ENCODE peak calls at places on chromosomes 7 and 10, in six cellular contexts. R is retina; C is NCI-H1436; P is OCI-LY7; I is CD8-positive, alpha-beta T cell; A is naive B cell. H is an unnamed sample.

GRCh38 chr10:97891497-97892167 is 42.0 kb downstream of the GOLGA7B start:
- DNase-seq in I (no peak), P (no peak), C (no peak), A (no peak), R (no peak), H (no peak)

GRCh38 chr10:120598377-120598776 is 141.3 kb downstream of the PLPP4 start:
- DNase-seq in A (no peak), I (no peak), C (no peak), R (peak; percentile 52), P (no peak), H (no peak)

GRCh38 chr10:49309691-49310371 is 10.9 kb downstream of the C10orf71 start:
- DNase-seq in C (no peak), I (no peak), A (peak; percentile 31), P (peak; percentile 44), R (no peak), H (peak; percentile 3)

GRCh38 chr7:1709281-1709680 is 39.2 kb downstream of the ELFN1 start:
- DNase-seq in R (no peak), I (no peak), A (no peak), P (no peak), C (no peak), H (no peak)

GRCh38 chr7:69818647-69819161 is 220.4 kb downstream of the AUTS2 start:
- DNase-seq in I (no peak), A (no peak), R (no peak), P (no peak), C (no peak), H (no peak)

GRCh38 chr10:13528875-13529713 is at the start of gene BEND7:
- DNase-seq in C (no peak), P (no peak), R (peak; percentile 78), A (peak; percentile 7), I (no peak), H (no peak)

GRCh38 chr7:77548222-77548621 is 11.1 kb downstream of the PTPN12 start:
- DNase-seq in C (no peak), R (no peak), I (no peak), A (no peak), P (no peak), H (no peak)

GRCh38 chr7:120055300-120055699 is 217.7 kb upstream of the KCND2 start:
- DNase-seq in P (no peak), I (no peak), C (no peak), A (no peak), R (no peak), H (no peak)

GRCh38 chr10:125661942-125662515 is 20.9 kb downstream of the TEX36 start:
- DNase-seq in I (no peak), C (no peak), R (no peak), A (no peak), P (no peak), H (no peak)

GRCh38 chr7:3176112-3176836 is 124.8 kb upstream of the SDK1 start:
- DNase-seq in I (no peak), C (no peak), R (no peak), P (peak; percentile 15), A (no peak), H (no peak)

GRCh38 chr10:10418397-10418796 is 599.3 kb upstream of the CELF2 start:
- DNase-seq in A (no peak), P (peak; percentile 22), I (no peak), R (no peak), C (no peak), H (peak; percentile 48)

GRCh38 chr7:37235813-37236212 is 212.9 kb downstream of the ELMO1 start:
- DNase-seq in A (no peak), C (no peak), P (no peak), I (no peak), R (no peak), H (no peak)

GRCh38 chr10:42953684-42954674 is 122.9 kb upstream of the RET start:
- DNase-seq in I (no peak), P (no peak), A (no peak), R (no peak), C (no peak), H (no peak)

GRCh38 chr10:36109399-36110023 is 467.4 kb upstream of the FZD8 start:
- DNase-seq in A (no peak), C (no peak), P (no peak), R (no peak), I (no peak), H (no peak)

GRCh38 chr7:101696-102376 is 90.5 kb upstream of the FAM20C start:
- DNase-seq in A (no peak), I (no peak), P (no peak), R (no peak), C (no peak), H (no peak)

GRCh38 chr10:74500806-74501205 is 325.6 kb upstream of the KAT6B start:
- DNase-seq in R (no peak), A (no peak), C (no peak), I (no peak), P (no peak), H (no peak)

GRCh38 chr7:1848013-1848640 is 178.1 kb downstream of the ELFN1 start:
- DNase-seq in I (no peak), R (peak; percentile 18), C (no peak), P (no peak), A (no peak), H (no peak)

GRCh38 chr10:5854178-5854570 is 35.5 kb downstream of the ANKRD16 start:
- DNase-seq in A (no peak), R (no peak), C (no peak), I (no peak), P (no peak), H (no peak)

GRCh38 chr10:129760416-129760815 is 203.7 kb downstream of the EBF3 start:
- DNase-seq in R (no peak), I (no peak), P (no peak), A (no peak), C (no peak), H (no peak)

GRCh38 chr10:28331821-28332220 is 29.0 kb upstream of the MPP7 start:
- DNase-seq in P (peak; percentile 16), R (no peak), A (no peak), C (no peak), I (no peak), H (no peak)

GRCh38 chr7:42461537-42461936 is 224.5 kb upstream of the GLI3 start:
- DNase-seq in C (no peak), R (no peak), P (no peak), A (no peak), I (no peak), H (no peak)

GRCh38 chr10:96719205-96719604 is 1.1 kb downstream of the PIK3AP1 start:
- DNase-seq in P (peak; percentile 60), R (no peak), C (no peak), A (no peak), I (no peak), H (no peak)